ENCODE peak calls at places on chromosomes 7 and 10, in six cellular contexts. F is tibial nerve, J is tibial artery, D is hepatocyte, P is BE2C, V is HL-60. Y is an unnamed sample.

GRCh38 chr7:48110868-48111267 is 21.8 kb downstream of the UPP1 start:
- DNase-seq in J (no peak), P (no peak), D (no peak), V (no peak), F (no peak), Y (no peak)

GRCh38 chr7:84941291-84941690 is 245.6 kb downstream of the SEMA3D start:
- DNase-seq in F (no peak), V (no peak), P (no peak), J (no peak), D (no peak), Y (no peak)

GRCh38 chr7:41504581-41504980 is 198.3 kb downstream of the INHBA start:
- DNase-seq in V (no peak), P (no peak), D (no peak), J (no peak), F (no peak), Y (no peak)

GRCh38 chr7:27172388-27172774 is 1.7 kb downstream of the HOXA10 start:
- DNase-seq in P (peak), V (no peak), F (no peak), J (peak), D (no peak), Y (no peak)

GRCh38 chr7:11960621-11961020 is 128.6 kb upstream of the THSD7A start:
- DNase-seq in V (no peak), D (no peak), P (no peak), F (no peak), J (no peak), Y (no peak)

GRCh38 chr7:76054129-76055120 is 6.5 kb downstream of the MDH2 start:
- DNase-seq in P (no peak), F (no peak), D (peak), V (peak), J (no peak), Y (no peak)

GRCh38 chr10:93777092-93777491 is 19.4 kb downstream of the LGI1 start:
- DNase-seq in J (no peak), D (no peak), V (no peak), F (no peak), P (no peak), Y (no peak)

GRCh38 chr10:130300608-130301025 is 164.4 kb downstream of the GLRX3 start:
- DNase-seq in V (no peak), J (no peak), F (no peak), P (no peak), D (no peak), Y (no peak)

GRCh38 chr7:106165328-106165727 is 53.2 kb upstream of the SYPL1 start:
- DNase-seq in J (no peak), P (no peak), D (no peak), V (no peak), F (no peak), Y (no peak)

GRCh38 chr7:16267953-16268820 is 153.2 kb downstream of the CRPPA start:
- DNase-seq in D (no peak), F (no peak), J (no peak), V (no peak), P (no peak), Y (no peak)

GRCh38 chr7:105602325-105603305 is 21.3 kb upstream of the EFCAB10 start:
- DNase-seq in P (no peak), D (no peak), J (no peak), V (no peak), F (no peak), Y (no peak)

GRCh38 chr10:91140995-91141549 is 79.4 kb upstream of the PCGF5 start:
- DNase-seq in J (no peak), D (no peak), P (no peak), V (no peak), F (no peak), Y (no peak)

GRCh38 chr10:122577311-122577885 is 16.8 kb downstream of the DMBT1 start:
- DNase-seq in F (no peak), J (no peak), P (no peak), D (no peak), V (no peak), Y (no peak)

GRCh38 chr7:130595986-130596385 is 72.6 kb downstream of the COPG2 start:
- DNase-seq in F (no peak), P (peak), V (no peak), D (peak), J (no peak), Y (no peak)

DNA sequence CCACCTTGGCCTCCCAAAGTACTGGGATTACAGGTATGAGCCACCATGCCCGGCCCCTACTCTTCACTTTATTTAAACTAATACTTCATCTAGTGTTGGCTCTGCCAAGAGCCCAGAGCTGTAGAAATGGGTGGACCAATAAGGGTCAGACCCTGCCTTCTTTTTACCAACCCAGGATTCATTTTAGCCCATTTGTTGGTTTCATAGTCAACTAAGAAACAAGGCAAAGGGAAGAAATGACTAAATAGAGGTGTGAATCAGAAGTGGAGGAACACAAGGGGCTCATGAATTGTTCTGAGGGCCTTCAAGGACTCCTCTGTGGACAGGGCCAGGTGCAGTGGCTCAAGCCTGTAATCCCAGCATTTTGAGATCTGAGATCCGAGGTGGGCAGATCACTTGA is 1.1 kb downstream of the ANKRD2 start:
- DNase-seq in P (no peak), F (no peak), J (no peak), D (no peak), V (no peak), Y (no peak)
- H3K4me3 ChIP-seq in P (no peak), F (no peak), J (no peak), D (no peak), V (no peak), Y (no peak)

GRCh38 chr10:1465993-1466764 is 271.1 kb downstream of the ADARB2 start:
- DNase-seq in D (no peak), V (no peak), J (no peak), P (no peak), F (peak), Y (no peak)
- H3K4me3 ChIP-seq in D (no peak), V (no peak), J (no peak), P (no peak), F (no peak), Y (peak)

DNA sequence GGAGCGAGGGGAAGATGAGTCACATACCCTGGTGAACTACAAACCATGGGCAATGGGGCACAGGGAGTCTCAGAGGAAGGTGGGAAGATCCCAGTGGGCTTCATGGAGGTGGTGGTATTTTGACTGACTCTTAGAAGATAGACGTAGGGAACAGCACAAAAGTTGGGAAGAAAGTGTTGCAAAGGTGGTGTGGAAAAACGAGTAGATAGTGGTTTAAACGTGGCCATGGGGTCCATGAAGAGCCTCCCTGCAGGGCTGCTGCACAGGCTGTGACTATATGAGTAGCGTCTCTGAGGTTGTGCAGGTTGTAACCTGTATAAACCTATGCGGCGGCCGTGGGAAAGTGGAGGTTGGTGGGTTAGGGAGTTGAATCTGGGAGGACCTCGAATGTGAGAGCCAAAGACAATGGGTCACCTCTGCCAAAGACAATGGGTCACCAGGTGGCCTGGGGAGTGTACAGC is 13.8 kb downstream of the LZTS2 start:
- DNase-seq in P (no peak), V (no peak), J (no peak), F (no peak), D (no peak), Y (no peak)
- H3K4me3 ChIP-seq in P (no peak), V (no peak), J (no peak), F (no peak), D (no peak), Y (no peak)

DNA sequence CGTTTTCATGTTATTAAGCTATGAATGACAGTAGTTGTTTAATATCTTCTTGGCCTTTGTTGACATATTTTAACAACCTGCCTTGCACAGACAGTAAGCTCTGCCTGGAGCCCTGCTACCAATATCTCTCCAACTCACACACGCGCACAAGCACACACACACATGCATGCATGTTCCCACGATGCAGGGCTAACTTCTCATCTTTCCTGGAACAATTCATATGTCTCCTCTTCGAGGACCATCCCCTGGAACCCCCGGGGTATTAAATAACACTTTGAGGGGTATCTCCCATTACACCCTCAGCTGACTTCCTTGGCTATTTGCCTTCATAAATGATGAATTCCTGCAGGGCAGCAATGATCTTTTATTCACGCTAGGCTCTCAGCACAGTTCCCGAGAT is 258.0 kb downstream of the TRIL start:
- DNase-seq in J (no peak), P (no peak), D (no peak), V (no peak), F (no peak), Y (no peak)
- H3K4me3 ChIP-seq in J (no peak), P (no peak), D (no peak), V (no peak), F (no peak), Y (no peak)

DNA sequence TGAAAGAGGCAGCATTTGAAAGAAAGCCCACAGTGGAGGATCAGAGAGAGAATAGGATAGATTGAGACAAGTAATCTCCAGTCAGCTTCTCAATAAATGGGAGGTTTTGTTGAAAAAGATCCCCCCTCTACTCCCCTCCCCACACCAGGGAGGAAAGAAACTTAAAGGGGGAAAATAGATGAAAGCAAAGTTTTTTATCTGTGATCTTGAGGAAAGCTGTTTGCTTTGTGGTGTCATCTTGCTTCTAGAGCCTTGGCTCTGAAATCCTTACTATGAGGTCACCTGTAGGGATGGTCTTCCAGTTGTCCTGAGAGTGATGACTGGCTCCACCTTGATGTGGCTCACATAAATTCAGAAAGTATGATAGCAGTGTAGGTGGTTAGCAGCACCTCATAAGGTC is at the start of gene SPAM1:
- DNase-seq in F (no peak), D (no peak), J (no peak), P (no peak), V (no peak), Y (no peak)
- H3K4me3 ChIP-seq in F (no peak), D (no peak), J (no peak), P (no peak), V (no peak), Y (no peak)

DNA sequence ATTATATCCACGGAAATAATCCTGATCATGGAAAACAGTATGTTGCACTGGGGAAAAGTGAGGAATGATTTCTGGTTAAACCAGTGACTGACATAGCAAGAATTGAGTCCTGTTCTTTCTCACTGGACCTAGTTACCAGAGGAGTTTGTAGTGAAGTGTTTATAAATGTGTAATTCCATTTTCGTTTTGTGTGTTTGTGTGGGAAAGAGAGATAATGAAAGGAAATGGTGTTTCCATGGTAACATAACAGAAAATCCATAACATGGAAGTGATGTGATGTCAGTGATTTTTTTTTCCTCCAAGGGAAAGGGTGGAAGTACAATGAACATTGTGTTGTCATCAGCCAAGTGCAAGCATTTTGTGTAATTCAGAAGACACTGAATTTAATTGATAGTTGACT is 283.9 kb downstream of the PLXDC2 start:
- DNase-seq in V (no peak), J (no peak), F (no peak), D (peak), P (no peak), Y (no peak)
- H3K4me3 ChIP-seq in V (no peak), J (no peak), F (no peak), D (no peak), P (no peak), Y (no peak)

DNA sequence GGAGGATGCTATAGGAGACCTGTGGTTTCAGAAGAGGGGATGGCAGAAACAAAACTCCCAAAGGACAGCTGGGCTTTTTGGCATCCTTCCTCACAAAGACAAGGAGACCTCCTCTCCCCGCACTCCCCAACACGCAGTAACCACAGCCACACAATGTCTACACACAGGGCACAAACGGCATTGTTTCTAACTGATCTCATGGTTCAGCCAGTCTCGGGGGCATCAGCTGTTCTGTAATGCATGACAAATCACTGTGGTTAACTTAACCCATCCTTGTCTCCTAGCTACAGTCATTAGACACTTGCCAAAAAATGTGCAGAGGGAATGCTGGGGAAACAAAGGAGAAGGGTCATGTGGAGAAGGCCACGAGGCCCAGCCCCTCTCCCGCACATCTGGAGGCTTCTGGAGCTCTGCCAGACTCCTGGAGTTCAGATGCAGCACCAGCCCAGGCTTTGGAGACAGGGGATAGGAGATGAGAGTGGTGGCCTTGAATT is 7.6 kb upstream of the ADAMTS14 start:
- DNase-seq in F (peak), D (peak), J (no peak), P (peak), V (no peak), Y (no peak)
- H3K4me3 ChIP-seq in F (no peak), D (no peak), J (no peak), P (no peak), V (no peak), Y (no peak)

GRCh38 chr7:18941197-18941596 is 176.2 kb downstream of the TWIST1 start:
- DNase-seq in J (no peak), V (no peak), D (no peak), F (no peak), P (no peak), Y (no peak)
- H3K4me3 ChIP-seq in J (no peak), V (no peak), D (no peak), F (no peak), P (no peak), Y (no peak)

DNA sequence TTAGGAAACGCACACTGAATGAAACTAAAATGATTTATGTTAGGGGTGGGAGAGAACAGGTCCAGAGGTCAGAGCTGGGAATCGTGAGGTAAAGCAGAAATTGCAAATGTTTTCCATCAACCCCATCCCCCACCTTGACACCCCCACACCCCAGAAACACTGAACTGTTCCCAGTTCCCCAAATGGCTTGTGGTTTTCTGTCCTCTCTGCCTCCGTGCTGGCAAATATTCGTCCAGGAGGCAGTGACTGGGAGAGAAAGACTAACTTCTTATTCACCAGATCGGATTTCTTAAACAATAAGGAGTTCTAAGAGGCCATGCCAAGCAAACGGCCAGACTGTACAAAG is 732 bp upstream of the RASSF4 start:
- DNase-seq in F (no peak), D (no peak), P (no peak), J (no peak), V (no peak), Y (no peak)
- H3K4me3 ChIP-seq in F (peak), D (peak), P (peak), J (peak), V (peak), Y (peak)

DNA sequence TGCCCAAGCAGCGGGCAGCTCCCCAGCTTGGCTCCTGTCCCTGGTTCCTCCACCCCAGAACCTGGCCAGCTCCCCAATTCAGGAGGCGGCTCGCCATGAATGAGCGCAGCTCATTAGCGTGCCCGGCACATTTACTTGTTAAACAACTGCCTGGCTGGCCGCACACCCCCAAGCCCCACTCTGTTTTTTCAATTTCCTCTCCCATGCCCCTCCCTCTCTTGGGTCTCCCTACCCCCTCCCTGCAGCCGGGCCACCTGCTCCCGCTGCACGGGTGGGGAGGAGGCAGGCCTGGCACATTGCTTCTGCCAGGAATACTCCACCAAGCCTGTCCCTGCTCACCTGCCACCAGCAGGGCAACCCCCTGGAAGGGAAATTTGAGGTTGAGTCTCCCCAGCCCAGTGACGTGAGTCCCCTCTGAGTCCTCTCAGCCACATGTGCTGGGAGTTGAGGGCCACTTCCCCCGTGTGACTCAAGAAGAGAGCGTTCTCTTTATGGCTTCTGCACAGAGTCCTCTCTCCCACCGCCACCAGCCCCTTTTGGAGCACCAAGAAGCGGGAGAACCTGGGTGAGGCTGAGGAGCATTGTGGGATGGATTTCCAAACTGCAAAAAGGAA is 2.6 kb upstream of the SLIT1 start:
- DNase-seq in F (no peak), J (no peak), P (no peak), D (no peak), V (no peak), Y (no peak)
- H3K4me3 ChIP-seq in F (no peak), J (no peak), P (no peak), D (no peak), V (no peak), Y (no peak)

Y was measured in MM.1S.